ENCODE peak calls at places on chromosomes 2 and 18, in six cellular contexts. E, N, H, B, W and K are unnamed samples. For H3K4me1, the result is how much of the 10 kb centered on the place peaks cover.

GRCh38 chr2:117661619-117662018 is 152.9 kb upstream of the DDX18 start:
- DNase-seq in E (no peak), N (no peak), H (no peak), B (no peak), W (no peak), K (no peak)

GRCh38 chr2:109154226-109154625 is 25.2 kb downstream of the SH3RF3 start:
- DNase-seq in E (no peak), N (no peak), H (no peak), B (no peak), W (no peak), K (no peak)

GRCh38 chr2:231458368-231458767 is 5.9 kb downstream of the NCL start:
- DNase-seq in E (no peak), N (no peak), H (no peak), B (no peak), W (no peak), K (no peak)

GRCh38 chr18:79964330-79965118 is at the start of gene HSBP1L1:
- DNase-seq in E (peak), N (peak), H (peak), B (peak), W (peak), K (peak)

GRCh38 chr2:119545076-119545475 is 827 bp downstream of the CFAP221 start:
- DNase-seq in E (peak), N (no peak), H (no peak), B (no peak), W (no peak), K (no peak)

GRCh38 chr2:45960057-45960863 is 308.8 kb downstream of the PRKCE start:
- DNase-seq in E (no peak), N (no peak), H (peak), B (no peak), W (peak), K (no peak)

GRCh38 chr2:218260742-218261423 is at the start of gene GPBAR1:
- DNase-seq in E (no peak), N (no peak), H (peak), B (no peak), W (no peak), K (no peak)

GRCh38 chr18:13545955-13546354 is 180.4 kb downstream of the FAM210A start:
- DNase-seq in E (no peak), N (no peak), H (no peak), B (no peak), W (no peak), K (no peak)

GRCh38 chr2:82779981-82780380 is 1679.1 kb downstream of the SUCLG1 start:
- DNase-seq in E (no peak), N (no peak), H (no peak), B (no peak), W (no peak), K (no peak)

GRCh38 chr2:112880081-112880531 is 30.9 kb upstream of the IL37 start:
- DNase-seq in E (peak), N (no peak), H (no peak), B (no peak), W (peak), K (no peak)

GRCh38 chr2:53252115-53252514 is 515.5 kb upstream of the CHAC2 start:
- DNase-seq in E (no peak), N (no peak), H (no peak), B (no peak), W (no peak), K (peak)

GRCh38 chr2:160581448-160581847 is 87.8 kb upstream of the RBMS1 start:
- DNase-seq in E (no peak), N (no peak), H (peak), B (no peak), W (peak), K (no peak)

GRCh38 chr2:26193578-26194231 is 20.8 kb downstream of the GAREM2 start:
- DNase-seq in E (no peak), N (no peak), H (no peak), B (no peak), W (no peak), K (no peak)

GRCh38 chr2:63696496-63696895 is 107.7 kb downstream of the MDH1 start:
- DNase-seq in E (peak), N (no peak), H (no peak), B (no peak), W (no peak), K (no peak)

GRCh38 chr2:195658541-195658890 is 1.5 kb downstream of the SLC39A10 start:
- DNase-seq in E (peak), N (no peak), H (no peak), B (no peak), W (peak), K (peak)

GRCh38 chr2:237154050-237154638 is 68.5 kb downstream of the COPS8 start:
- DNase-seq in E (peak), N (peak), H (peak), B (peak), W (peak), K (peak)

GRCh38 chr18:22552254-22552653 is 134.5 kb upstream of the CTAGE1 start:
- DNase-seq in E (peak), N (no peak), H (no peak), B (no peak), W (no peak), K (no peak)

GRCh38 chr2:121179467-121179866 is 105.5 kb downstream of the TFCP2L1 start:
- DNase-seq in E (no peak), N (no peak), H (no peak), B (no peak), W (no peak), K (no peak)

GRCh38 chr2:25279091-25279651 is 62.6 kb downstream of the DNMT3A start:
- DNase-seq in E (peak), N (no peak), H (no peak), B (no peak), W (peak), K (peak)

GRCh38 chr2:232731470-232731869 is 34.3 kb downstream of the GIGYF2 start:
- DNase-seq in E (peak), N (no peak), H (no peak), B (no peak), W (no peak), K (no peak)

GRCh38 chr2:218296200-218296599 is 3.9 kb upstream of the TMBIM1 start:
- DNase-seq in E (no peak), N (no peak), H (no peak), B (no peak), W (no peak), K (no peak)

GRCh38 chr2:43214253-43214652 is 12.2 kb downstream of the ZFP36L2 start:
- DNase-seq in E (no peak), N (no peak), H (peak), B (no peak), W (no peak), K (no peak)

GRCh38 chr2:227183657-227184367 is 19.4 kb downstream of the COL4A3 start:
- DNase-seq in E (peak), N (no peak), H (no peak), B (no peak), W (no peak), K (no peak)

GRCh38 chr18:59084286-59084779 is 55.4 kb upstream of the SEC11C start:
- DNase-seq in E (peak), N (peak), H (peak), B (peak), W (peak), K (peak)

GRCh38 chr18:48546411-48546810 is 7.6 kb downstream of the CTIF start:
- DNase-seq in E (peak), N (no peak), H (peak), B (no peak), W (no peak), K (no peak)

GRCh38 chr2:226031962-226032441 is 632.5 kb downstream of the NYAP2 start:
- DNase-seq in E (peak), N (peak), H (peak), B (no peak), W (no peak), K (no peak)
- H3K27ac ChIP-seq in E (peak), N (no peak), H (peak), B (peak), W (no peak), K (no peak)

GRCh38 chr2:100809486-100809885 is 10.5 kb upstream of the NPAS2 start:
- DNase-seq in E (no peak), N (no peak), H (no peak), B (no peak), W (no peak), K (no peak)
- H3K9ac ChIP-seq in E (no peak), N (no peak), H (no peak), B (no peak), W (no peak), K (no peak)

DNA sequence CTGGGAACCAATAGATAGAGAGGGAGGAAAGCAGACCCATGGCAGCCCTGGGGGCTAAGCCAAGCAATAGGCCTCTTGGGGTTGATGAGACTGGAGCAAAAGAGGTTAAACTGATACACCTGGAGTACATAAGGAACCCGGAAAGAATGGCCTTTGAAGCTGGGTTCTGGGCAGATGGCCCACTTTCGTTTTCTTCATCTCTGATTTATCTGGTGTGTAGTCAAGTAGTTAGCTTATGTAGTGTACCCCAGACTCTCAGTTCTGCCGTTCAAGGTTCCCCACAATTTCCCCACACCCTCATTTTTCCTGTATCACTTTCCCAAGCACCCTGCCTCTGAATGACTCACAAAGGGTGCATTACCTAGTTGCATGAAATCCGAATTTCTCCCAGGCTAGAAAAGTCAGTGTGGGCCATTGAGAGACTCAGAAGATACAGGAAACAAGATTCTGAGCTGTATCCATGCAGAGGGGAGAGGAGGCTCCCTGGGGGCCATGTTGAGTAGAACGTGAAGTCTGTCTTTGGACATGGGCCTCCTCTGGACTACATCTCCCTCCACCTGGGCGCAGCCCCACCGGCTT is 235.0 kb downstream of the LOXHD1 start:
- DNase-seq in E (no peak), N (no peak), H (peak), B (no peak), W (no peak), K (no peak)
- H3K4me1 ChIP-seq in E (under half), N (under half), H (under half), B (under half), W (under half), K (under half)

GRCh38 chr2:69559696-69560482 is 83.7 kb downstream of the AAK1 start:
- DNase-seq in E (peak), N (peak), H (peak), B (peak), W (peak), K (peak)

GRCh38 chr2:69556008-69556407 is 87.5 kb downstream of the AAK1 start:
- DNase-seq in E (no peak), N (no peak), H (no peak), B (no peak), W (no peak), K (no peak)

GRCh38 chr2:69549421-69549820 is 94.1 kb downstream of the AAK1 start:
- DNase-seq in E (peak), N (no peak), H (no peak), B (no peak), W (no peak), K (peak)

GRCh38 chr2:69554568-69554967 is 89.0 kb downstream of the AAK1 start:
- DNase-seq in E (no peak), N (no peak), H (no peak), B (no peak), W (no peak), K (no peak)

GRCh38 chr2:69554981-69555380 is 88.6 kb downstream of the AAK1 start:
- DNase-seq in E (no peak), N (no peak), H (no peak), B (no peak), W (no peak), K (peak)
- H3K27ac ChIP-seq in E (no peak), N (no peak), H (no peak), B (no peak), W (no peak), K (peak)

DNA sequence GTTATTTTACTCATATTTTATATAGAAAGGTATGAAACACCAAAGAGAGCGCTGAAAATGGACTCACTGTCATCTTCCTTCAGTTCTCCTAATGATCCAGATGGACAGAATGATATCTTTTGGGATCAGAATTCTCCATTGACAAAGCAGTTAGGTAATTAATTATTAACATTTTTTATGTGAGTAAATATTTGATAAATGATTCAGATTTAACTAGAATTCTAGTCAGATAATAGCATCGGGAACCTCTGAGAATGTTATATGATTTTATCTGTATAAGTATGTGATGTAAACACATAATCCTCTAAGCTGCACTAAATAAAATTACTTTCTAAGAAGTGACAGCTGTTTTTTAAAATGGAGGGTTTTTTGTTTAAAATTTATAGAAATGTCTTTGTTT is 2.0 kb downstream of the ETAA1 start:
- DNase-seq in E (no peak), N (no peak), H (no peak), B (no peak), W (no peak), K (peak)
- H3K9ac ChIP-seq in E (no peak), N (no peak), H (no peak), B (no peak), W (peak), K (peak)

GRCh38 chr18:11997466-11997865 is 16.2 kb downstream of the IMPA2 start:
- DNase-seq in E (no peak), N (no peak), H (no peak), B (no peak), W (no peak), K (no peak)
- H3K4me1 ChIP-seq in E (under half), N (under half), H (under half), B (under half), W (under half), K (under half)

DNA sequence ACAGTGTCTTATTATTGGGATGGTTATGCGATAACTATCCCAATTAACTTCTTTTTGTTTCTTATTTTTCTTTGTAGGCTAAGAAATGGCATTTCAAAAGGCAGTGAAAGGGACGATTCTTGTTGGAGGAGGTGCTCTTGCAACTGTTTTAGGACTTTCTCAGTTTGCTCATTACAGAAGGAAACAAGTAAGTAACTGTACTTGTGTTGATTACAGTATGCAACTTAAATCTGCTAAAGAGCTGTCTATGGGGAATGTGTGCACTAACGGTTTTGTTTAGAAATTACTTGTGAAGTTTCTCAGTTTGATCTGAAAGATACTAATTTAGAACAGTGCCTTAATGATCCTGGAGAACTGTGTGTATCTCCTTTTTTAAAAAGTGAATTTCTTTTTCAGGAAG is 39.8 kb downstream of the GPD2 start:
- DNase-seq in E (no peak), N (no peak), H (no peak), B (no peak), W (no peak), K (no peak)
- H3K27ac ChIP-seq in E (no peak), N (no peak), H (no peak), B (no peak), W (no peak), K (no peak)

GRCh38 chr2:71072492-71072891 is 4.0 kb downstream of the NAGK start:
- DNase-seq in E (no peak), N (no peak), H (peak), B (no peak), W (no peak), K (no peak)

GRCh38 chr2:71068218-71069035 is at the start of gene NAGK:
- DNase-seq in E (peak), N (peak), H (peak), B (peak), W (peak), K (peak)

GRCh38 chr2:71069376-71069775 is 928 bp downstream of the NAGK start:
- DNase-seq in E (peak), N (no peak), H (no peak), B (no peak), W (no peak), K (peak)

GRCh38 chr2:71071681-71072398 is 3.4 kb downstream of the NAGK start:
- DNase-seq in E (no peak), N (no peak), H (peak), B (no peak), W (peak), K (peak)

DNA sequence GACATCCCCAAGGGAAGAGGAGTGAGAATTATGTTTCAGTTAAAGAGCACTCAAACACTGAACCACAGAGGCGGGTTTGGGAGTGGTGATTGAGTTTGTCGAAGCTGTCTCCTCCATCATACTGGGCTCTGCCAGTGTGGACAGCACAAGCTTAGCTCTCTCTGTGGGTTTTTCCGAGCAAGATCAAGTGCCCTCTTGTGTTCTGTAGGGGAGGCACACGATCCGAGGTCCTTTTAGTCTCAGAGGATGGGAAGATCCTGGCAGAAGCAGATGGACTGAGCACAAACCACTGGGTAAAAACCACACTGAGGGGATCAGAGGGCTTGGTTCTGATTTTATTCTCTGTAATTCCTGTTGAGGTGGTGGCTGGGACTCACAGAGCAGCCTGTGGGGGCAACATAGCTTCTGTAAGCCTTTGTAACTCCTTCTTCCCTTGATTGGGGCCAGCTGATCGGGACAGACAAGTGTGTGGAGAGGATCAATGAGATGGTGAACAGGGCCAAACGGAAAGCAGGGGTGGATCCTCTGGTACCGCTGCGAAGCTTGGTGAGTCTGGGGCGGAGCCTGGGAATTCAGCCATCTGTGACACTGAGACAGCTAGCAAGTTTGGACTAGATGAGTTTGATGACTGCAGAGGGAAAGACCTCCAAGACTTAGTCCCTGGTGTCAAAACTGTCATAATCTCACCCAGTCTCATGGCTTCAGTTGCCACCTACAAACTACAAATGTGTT is 2.0 kb downstream of the NAGK start:
- DNase-seq in E (peak), N (no peak), H (peak), B (peak), W (peak), K (no peak)
- H3K9ac ChIP-seq in E (no peak), N (no peak), H (no peak), B (no peak), W (peak), K (no peak)